ENCODE peak calls at places on chromosomes 1 and 21, in ten cellular contexts. A is IMR-90, T is adipocyte, C is K562, Z is kidney, E is H9, W is colonic mucosa, Y is endodermal cell, M is HCT116, H is astrocyte. V is an unnamed sample.

GRCh38 chr1:119737040-119737682 is 25.4 kb downstream of the PHGDH start:
- DNase-seq in W (peak), Y (no peak), Z (peak), M (no peak), H (peak), A (no peak), T (no peak), C (peak), E (no peak), V (no peak)

GRCh38 chr1:15352122-15352957 is 57.3 kb upstream of the EFHD2 start:
- DNase-seq in Z (peak), C (peak), E (no peak), W (peak), M (peak), T (peak), A (peak), Y (peak), H (peak), V (no peak)

GRCh38 chr1:178825167-178825566 is 45.7 kb downstream of the ANGPTL1 start:
- DNase-seq in E (no peak), M (no peak), T (no peak), C (no peak), H (no peak), W (no peak), Y (no peak), A (no peak), Z (no peak), V (no peak)

GRCh38 chr21:31334648-31335121 is 9.4 kb downstream of the TIAM1 start:
- DNase-seq in E (no peak), Z (no peak), W (no peak), M (no peak), T (peak), Y (no peak), H (peak), A (no peak), C (no peak), V (no peak)

GRCh38 chr1:16979475-16980327 is 719 bp downstream of the MFAP2 start:
- DNase-seq in E (no peak), Y (peak), A (no peak), M (no peak), T (peak), Z (no peak), H (no peak), W (no peak), C (peak), V (peak)

GRCh38 chr1:152185544-152186391 is 26.7 kb upstream of the RPTN start:
- DNase-seq in C (peak), H (peak), Y (peak), A (peak), T (peak), Z (no peak), E (peak), W (peak), M (peak), V (peak)

GRCh38 chr1:60972841-60973364 is 109.5 kb upstream of the NFIA start:
- DNase-seq in Y (peak), Z (no peak), W (no peak), A (peak), C (no peak), T (peak), H (peak), M (no peak), E (no peak), V (no peak)

GRCh38 chr1:229342902-229343587 is at the start of gene CCSAP:
- DNase-seq in Y (peak), C (peak), W (peak), A (peak), T (peak), H (peak), Z (peak), M (no peak), E (peak), V (peak)

GRCh38 chr21:41799763-41800162 is 32.9 kb upstream of the RIPK4 start:
- DNase-seq in M (no peak), T (no peak), A (no peak), H (no peak), W (no peak), Z (no peak), E (no peak), Y (no peak), C (no peak), V (no peak)

GRCh38 chr1:41742219-41742618 is 176.5 kb downstream of the HIVEP3 start:
- DNase-seq in E (no peak), Y (no peak), T (peak), C (no peak), A (peak), M (no peak), Z (no peak), W (no peak), H (peak), V (no peak)

GRCh38 chr1:154871374-154871773 is 1.3 kb upstream of the KCNN3 start:
- DNase-seq in Z (peak), W (no peak), Y (peak), C (no peak), A (no peak), T (no peak), E (peak), H (no peak), M (no peak), V (no peak)

GRCh38 chr1:206699626-206700025 is 14.9 kb downstream of the MAPKAPK2 start:
- DNase-seq in M (no peak), H (no peak), E (no peak), Y (no peak), T (peak), W (no peak), Z (no peak), A (no peak), C (peak), V (no peak)

GRCh38 chr1:203216274-203217138 is 13.0 kb downstream of the CHIT1 start:
- DNase-seq in H (peak), A (peak), M (peak), T (peak), Z (no peak), E (peak), Y (peak), W (peak), C (peak), V (peak)

GRCh38 chr1:20486457-20487235 is 636 bp upstream of the CAMK2N1 start:
- DNase-seq in Y (peak), W (peak), Z (peak), A (peak), E (peak), T (peak), H (peak), M (no peak), C (peak), V (peak)

GRCh38 chr1:185345913-185346717 is 29.1 kb upstream of the IVNS1ABP start:
- DNase-seq in C (no peak), M (no peak), W (no peak), T (no peak), Z (no peak), E (no peak), A (no peak), Y (no peak), H (no peak), V (no peak)

DNA sequence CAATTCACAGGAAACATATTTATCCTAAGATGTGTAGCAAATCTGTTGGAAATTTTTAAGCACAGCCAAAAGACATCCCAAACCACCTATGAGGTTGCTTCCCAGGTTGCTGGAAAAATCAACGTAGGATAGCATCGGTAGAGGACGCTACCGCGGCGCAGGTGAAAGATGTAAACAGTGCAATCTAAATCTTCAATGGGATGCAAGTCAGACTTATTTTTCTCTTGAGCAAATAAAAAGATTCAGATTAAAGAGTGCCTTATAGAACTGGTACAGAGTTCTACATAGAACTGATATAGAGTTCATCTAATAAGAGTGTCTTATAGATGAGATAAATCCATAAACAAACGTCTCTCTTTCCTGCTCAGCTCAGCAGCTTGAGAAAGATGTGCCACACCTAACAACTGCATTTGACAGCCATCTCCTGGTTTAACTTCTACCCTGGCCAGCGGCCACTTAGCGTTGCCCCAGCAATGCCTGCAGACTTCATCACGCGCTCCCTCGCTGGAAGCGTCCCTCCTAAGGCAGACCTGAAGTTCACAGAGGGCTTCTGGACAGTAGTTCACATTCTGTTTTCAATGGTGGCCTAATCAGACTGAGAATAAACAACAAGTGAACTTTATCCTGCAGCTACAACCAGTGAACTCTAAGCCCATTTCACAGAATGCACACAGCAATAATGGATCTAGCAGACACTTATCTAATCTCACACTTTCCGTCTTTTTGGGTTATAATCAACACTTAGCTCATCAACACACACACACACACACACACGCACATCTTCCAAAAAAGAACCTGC is 164.5 kb downstream of the TOMM20 start:
- DNase-seq in A (no peak), C (no peak), H (no peak), T (no peak), E (no peak), Y (no peak), W (peak), Z (no peak), M (no peak), V (no peak)
- H3K9ac ChIP-seq in A (no peak), C (no peak), H (peak), T (peak), E (no peak), Y (no peak), W (peak), Z (peak), M (no peak), V (no peak)

GRCh38 chr1:23444104-23444533 is 19.6 kb upstream of the TCEA3 start:
- DNase-seq in W (peak), T (peak), H (peak), C (no peak), A (peak), Z (no peak), M (no peak), Y (no peak), E (no peak), V (no peak)

GRCh38 chr1:23446644-23447310 is 22.2 kb upstream of the TCEA3 start:
- DNase-seq in W (no peak), E (no peak), A (no peak), M (no peak), T (no peak), Y (no peak), C (no peak), H (no peak), Z (no peak), V (no peak)

GRCh38 chr1:23442751-23443150 is 18.2 kb upstream of the TCEA3 start:
- DNase-seq in H (no peak), C (no peak), T (no peak), A (no peak), E (no peak), Y (no peak), W (no peak), Z (no peak), M (no peak), V (no peak)

GRCh38 chr1:23441446-23442148 is 17.0 kb upstream of the TCEA3 start:
- DNase-seq in Y (no peak), A (no peak), E (no peak), H (no peak), M (no peak), T (no peak), W (no peak), Z (no peak), C (no peak), V (no peak)

DNA sequence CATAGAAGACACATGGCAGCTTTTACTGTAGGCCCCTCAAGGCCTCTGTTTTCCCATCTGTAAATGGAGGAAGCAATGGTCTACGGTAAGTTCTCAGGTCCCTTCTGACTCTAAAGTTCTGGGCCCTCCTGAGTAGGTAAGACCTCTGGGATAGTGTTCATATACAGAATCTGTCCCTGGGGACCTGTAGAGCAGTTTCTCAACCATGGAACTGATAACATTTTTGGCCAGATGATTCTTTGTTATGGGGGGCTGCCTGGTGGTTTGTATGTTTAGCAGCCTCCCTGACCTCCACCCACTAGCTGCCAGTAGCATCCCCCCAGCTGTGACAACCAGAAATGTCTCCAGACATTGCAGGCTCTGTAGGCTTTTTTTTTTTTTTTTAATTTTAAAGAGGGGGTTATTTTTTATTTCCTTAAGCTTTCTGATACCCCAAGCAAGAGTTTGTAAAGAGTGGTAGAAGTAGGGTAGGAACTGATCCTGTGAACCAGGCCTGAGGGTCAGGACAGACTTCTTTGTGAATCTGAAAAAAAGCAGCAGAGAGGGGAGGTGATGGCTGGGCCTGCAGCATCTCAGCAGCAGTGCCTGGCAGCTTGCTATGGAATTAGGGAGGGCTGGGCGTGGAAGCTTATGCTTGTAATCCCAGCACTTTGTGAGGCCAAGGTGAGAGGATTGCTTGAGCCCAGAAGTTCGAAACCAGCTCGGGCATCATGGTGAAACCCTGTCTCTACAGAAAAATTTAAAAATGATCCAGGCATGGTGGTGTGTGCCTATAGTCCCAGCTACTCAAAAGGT is 20.2 kb upstream of the TCEA3 start:
- DNase-seq in E (no peak), H (no peak), A (no peak), M (no peak), Y (no peak), Z (no peak), C (no peak), W (no peak), T (peak), V (no peak)
- H3K9ac ChIP-seq in E (no peak), H (no peak), A (no peak), M (no peak), Y (no peak), Z (no peak), C (peak), W (no peak), T (peak), V (no peak)

GRCh38 chr1:9070421-9071015 is 1.1 kb upstream of the SLC2A5 start:
- DNase-seq in E (no peak), H (no peak), C (no peak), T (no peak), Y (no peak), M (no peak), W (no peak), A (no peak), Z (no peak), V (no peak)
- H3K9ac ChIP-seq in E (no peak), H (no peak), C (no peak), T (peak), Y (no peak), M (no peak), W (no peak), A (no peak), Z (no peak), V (no peak)

DNA sequence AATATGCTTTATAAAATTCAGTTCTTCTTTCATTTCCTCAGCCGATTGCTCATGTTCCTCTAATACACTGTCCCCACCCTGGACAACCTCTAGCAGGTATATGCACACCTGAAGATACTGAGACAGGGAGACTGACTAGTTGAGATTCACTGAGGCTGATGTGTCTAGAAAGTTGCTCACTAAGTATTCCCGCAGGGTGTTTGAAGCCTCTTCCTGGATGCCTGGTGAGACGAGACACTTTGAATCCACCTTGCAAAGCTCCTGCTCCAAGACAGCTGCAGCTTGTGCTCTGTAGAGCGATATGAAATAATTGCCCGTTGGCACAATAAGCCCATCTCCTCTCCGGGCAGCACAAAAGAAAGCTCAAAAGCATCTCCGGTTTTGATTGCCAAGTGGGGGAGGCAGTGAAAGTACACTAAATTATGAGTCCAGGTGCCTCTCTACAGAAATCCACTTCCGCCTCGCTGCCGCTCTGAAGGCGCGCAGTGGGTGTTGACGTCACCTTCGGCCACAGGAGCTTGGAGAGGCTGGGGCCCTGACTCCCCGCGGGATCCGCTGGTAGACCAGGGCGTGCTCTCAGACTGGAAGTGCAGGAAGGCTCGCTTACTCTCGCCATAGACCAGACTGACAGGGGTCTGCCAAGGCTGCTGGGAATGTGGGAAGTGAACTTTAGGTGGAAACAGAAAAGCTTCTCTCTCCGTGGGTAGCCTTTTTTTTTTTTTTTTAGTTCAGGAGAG is 46.3 kb downstream of the GPA33 start:
- DNase-seq in T (no peak), E (peak), M (no peak), H (peak), Z (peak), C (peak), Y (peak), W (peak), A (peak), V (no peak)
- H3K9ac ChIP-seq in T (no peak), E (no peak), M (no peak), H (no peak), Z (peak), C (peak), Y (no peak), W (peak), A (no peak), V (no peak)

DNA sequence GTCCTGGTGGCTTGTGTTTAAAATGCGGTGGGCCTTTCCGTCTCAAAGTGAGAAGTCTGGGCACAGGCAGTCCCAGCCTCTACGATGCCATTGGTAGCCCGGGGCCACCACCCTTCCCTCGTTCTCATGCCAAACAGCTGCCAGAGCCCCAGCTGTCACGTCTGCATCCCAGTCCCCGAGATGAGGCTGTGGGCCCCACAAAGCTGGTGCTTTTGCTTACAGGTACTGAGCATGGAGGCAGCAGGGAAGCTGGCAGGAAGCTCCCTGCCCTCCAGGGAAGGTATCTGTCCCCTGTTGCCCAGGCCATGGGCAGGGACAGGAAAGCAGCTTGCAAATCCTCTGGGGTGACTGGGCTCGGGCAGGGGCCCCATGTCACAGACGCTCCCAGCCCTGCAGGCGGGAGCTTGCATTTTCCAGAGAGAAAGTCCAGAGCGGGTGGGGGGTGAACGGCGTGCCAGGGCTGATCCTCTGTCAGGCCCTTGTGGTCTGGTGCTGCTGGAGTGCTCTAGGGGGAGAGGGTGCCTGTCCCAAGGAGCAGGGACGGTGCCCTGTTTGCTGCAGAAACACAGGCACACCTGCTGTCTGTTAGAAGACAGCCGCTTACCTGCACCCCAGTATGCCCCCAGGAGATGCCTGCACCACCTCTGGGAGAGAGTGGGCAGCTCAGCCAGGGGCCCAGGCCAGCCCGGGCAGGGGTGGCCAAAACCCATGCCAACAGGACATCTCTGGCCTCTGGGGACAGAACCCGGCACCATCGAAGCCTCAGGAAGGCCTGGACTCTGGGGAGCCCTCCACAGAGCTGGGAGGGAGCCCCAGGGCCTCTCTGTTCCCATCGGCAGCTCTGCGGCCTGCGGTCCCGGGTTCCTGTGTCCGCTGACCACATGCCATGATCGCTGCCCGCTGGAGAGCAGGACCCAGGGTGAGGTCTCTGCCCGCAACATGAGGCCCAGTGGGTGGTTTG is 45.9 kb downstream of the SLX9 start:
- DNase-seq in Z (peak), E (no peak), T (no peak), W (no peak), H (no peak), M (no peak), Y (peak), C (no peak), A (no peak), V (no peak)
- H3K9ac ChIP-seq in Z (no peak), E (no peak), T (no peak), W (no peak), H (no peak), M (no peak), Y (no peak), C (peak), A (no peak), V (no peak)